ENCODE peak calls at places on chromosomes 16 and 17, in nine cellular contexts. One of them, this sample, is unnamed.

GRCh38 chr17:1516403-1517161 is at the start of gene INPP5K:
- DNase-seq in neural progenitor cell: peak; percentile 98
- DNase-seq in lower lobe of right lung: peak; percentile 99
- DNase-seq in spleen: peak; percentile 100
- DNase-seq in astrocyte of the spinal cord: peak; percentile 98
- DNase-seq in MV-4-11: peak; percentile 98
- DNase-seq in activated CD8-positive, alpha-beta memory T cell treated with anti-CD3 and anti-CD28 coated beads for 1 hour: peak; percentile 95
- DNase-seq in left colon: peak; percentile 99
- DNase-seq in T-helper 2 cell: peak; percentile 97
- DNase-seq in this sample: peak; percentile 99

GRCh38 chr16:52976539-52977167 is 76.0 kb downstream of the CHD9NB start:
- DNase-seq in MV-4-11: no peak
- DNase-seq in astrocyte of the spinal cord: peak; percentile 1
- DNase-seq in left colon: no peak
- DNase-seq in activated CD8-positive, alpha-beta memory T cell treated with anti-CD3 and anti-CD28 coated beads for 1 hour: no peak
- DNase-seq in T-helper 2 cell: no peak
- DNase-seq in neural progenitor cell: peak; percentile 30
- DNase-seq in spleen: no peak
- DNase-seq in lower lobe of right lung: no peak
- DNase-seq in this sample: peak; percentile 37

GRCh38 chr16:88874938-88875599 is 8.6 kb upstream of the PABPN1L start:
- DNase-seq in T-helper 2 cell: no peak
- DNase-seq in left colon: no peak
- DNase-seq in spleen: no peak
- DNase-seq in MV-4-11: no peak
- DNase-seq in lower lobe of right lung: no peak
- DNase-seq in activated CD8-positive, alpha-beta memory T cell treated with anti-CD3 and anti-CD28 coated beads for 1 hour: no peak
- DNase-seq in neural progenitor cell: no peak
- DNase-seq in astrocyte of the spinal cord: no peak
- DNase-seq in this sample: no peak

GRCh38 chr17:64259922-64260321 is 3.1 kb downstream of the TEX2 start:
- DNase-seq in activated CD8-positive, alpha-beta memory T cell treated with anti-CD3 and anti-CD28 coated beads for 1 hour: no peak
- DNase-seq in T-helper 2 cell: no peak
- DNase-seq in astrocyte of the spinal cord: peak; percentile 23
- DNase-seq in left colon: no peak
- DNase-seq in neural progenitor cell: no peak
- DNase-seq in spleen: no peak
- DNase-seq in lower lobe of right lung: no peak
- DNase-seq in MV-4-11: no peak
- DNase-seq in this sample: no peak

GRCh38 chr16:74797414-74797813 is 22.8 kb upstream of the FA2H start:
- DNase-seq in lower lobe of right lung: no peak
- DNase-seq in neural progenitor cell: no peak
- DNase-seq in MV-4-11: no peak
- DNase-seq in T-helper 2 cell: no peak
- DNase-seq in left colon: no peak
- DNase-seq in spleen: no peak
- DNase-seq in activated CD8-positive, alpha-beta memory T cell treated with anti-CD3 and anti-CD28 coated beads for 1 hour: no peak
- DNase-seq in astrocyte of the spinal cord: no peak
- DNase-seq in this sample: no peak

GRCh38 chr17:75776399-75777242 is 8.0 kb upstream of the UNK start:
- DNase-seq in lower lobe of right lung: no peak
- DNase-seq in neural progenitor cell: no peak
- DNase-seq in astrocyte of the spinal cord: no peak
- DNase-seq in spleen: peak; percentile 43
- DNase-seq in left colon: no peak
- DNase-seq in T-helper 2 cell: peak; percentile 25
- DNase-seq in activated CD8-positive, alpha-beta memory T cell treated with anti-CD3 and anti-CD28 coated beads for 1 hour: no peak
- DNase-seq in MV-4-11: peak; percentile 43
- DNase-seq in this sample: peak; percentile 10

GRCh38 chr17:57092171-57092570 is 7.1 kb downstream of the AKAP1 start:
- DNase-seq in MV-4-11: peak; percentile 94
- DNase-seq in left colon: peak; percentile 58
- DNase-seq in T-helper 2 cell: no peak
- DNase-seq in astrocyte of the spinal cord: peak; percentile 79
- DNase-seq in activated CD8-positive, alpha-beta memory T cell treated with anti-CD3 and anti-CD28 coated beads for 1 hour: no peak
- DNase-seq in spleen: no peak
- DNase-seq in neural progenitor cell: no peak
- DNase-seq in lower lobe of right lung: no peak
- DNase-seq in this sample: peak; percentile 39

GRCh38 chr17:12133183-12133582 is 112.5 kb downstream of the MAP2K4 start:
- DNase-seq in activated CD8-positive, alpha-beta memory T cell treated with anti-CD3 and anti-CD28 coated beads for 1 hour: no peak
- DNase-seq in astrocyte of the spinal cord: no peak
- DNase-seq in lower lobe of right lung: no peak
- DNase-seq in neural progenitor cell: no peak
- DNase-seq in MV-4-11: no peak
- DNase-seq in T-helper 2 cell: no peak
- DNase-seq in spleen: no peak
- DNase-seq in left colon: no peak
- DNase-seq in this sample: no peak

GRCh38 chr17:59842901-59843652 is 49.7 kb downstream of the TUBD1 start:
- DNase-seq in neural progenitor cell: no peak
- DNase-seq in T-helper 2 cell: no peak
- DNase-seq in astrocyte of the spinal cord: peak; percentile 98
- DNase-seq in lower lobe of right lung: peak; percentile 56
- DNase-seq in MV-4-11: peak; percentile 66
- DNase-seq in left colon: peak; percentile 68
- DNase-seq in activated CD8-positive, alpha-beta memory T cell treated with anti-CD3 and anti-CD28 coated beads for 1 hour: peak; percentile 24
- DNase-seq in spleen: no peak
- DNase-seq in this sample: no peak

GRCh38 chr17:29124931-29125270 is 55.3 kb downstream of the MYO18A start:
- DNase-seq in T-helper 2 cell: no peak
- DNase-seq in MV-4-11: no peak
- DNase-seq in lower lobe of right lung: peak; percentile 91
- DNase-seq in astrocyte of the spinal cord: no peak
- DNase-seq in neural progenitor cell: no peak
- DNase-seq in activated CD8-positive, alpha-beta memory T cell treated with anti-CD3 and anti-CD28 coated beads for 1 hour: no peak
- DNase-seq in left colon: peak; percentile 80
- DNase-seq in spleen: no peak
- DNase-seq in this sample: no peak

GRCh38 chr17:4519361-4519788 is 20.7 kb downstream of the SPNS2 start:
- DNase-seq in T-helper 2 cell: no peak
- DNase-seq in lower lobe of right lung: peak; percentile 86
- DNase-seq in spleen: peak; percentile 89
- DNase-seq in activated CD8-positive, alpha-beta memory T cell treated with anti-CD3 and anti-CD28 coated beads for 1 hour: no peak
- DNase-seq in MV-4-11: no peak
- DNase-seq in neural progenitor cell: no peak
- DNase-seq in astrocyte of the spinal cord: no peak
- DNase-seq in left colon: no peak
- DNase-seq in this sample: no peak

GRCh38 chr17:8681175-8681949 is 50.8 kb upstream of the MYH10 start:
- DNase-seq in activated CD8-positive, alpha-beta memory T cell treated with anti-CD3 and anti-CD28 coated beads for 1 hour: no peak
- DNase-seq in neural progenitor cell: no peak
- DNase-seq in left colon: no peak
- DNase-seq in MV-4-11: no peak
- DNase-seq in spleen: no peak
- DNase-seq in lower lobe of right lung: no peak
- DNase-seq in T-helper 2 cell: no peak
- DNase-seq in astrocyte of the spinal cord: peak; percentile 76
- DNase-seq in this sample: no peak

GRCh38 chr16:65426484-65426883 is 304.6 kb upstream of the CDH11 start:
- DNase-seq in neural progenitor cell: no peak
- DNase-seq in left colon: no peak
- DNase-seq in spleen: no peak
- DNase-seq in astrocyte of the spinal cord: no peak
- DNase-seq in activated CD8-positive, alpha-beta memory T cell treated with anti-CD3 and anti-CD28 coated beads for 1 hour: no peak
- DNase-seq in MV-4-11: no peak
- DNase-seq in lower lobe of right lung: no peak
- DNase-seq in T-helper 2 cell: no peak
- DNase-seq in this sample: no peak

GRCh38 chr16:59698341-59698979 is 964.3 kb upstream of the GOT2 start:
- DNase-seq in left colon: no peak
- DNase-seq in T-helper 2 cell: no peak
- DNase-seq in lower lobe of right lung: no peak
- DNase-seq in neural progenitor cell: no peak
- DNase-seq in activated CD8-positive, alpha-beta memory T cell treated with anti-CD3 and anti-CD28 coated beads for 1 hour: no peak
- DNase-seq in astrocyte of the spinal cord: peak; percentile 58
- DNase-seq in MV-4-11: no peak
- DNase-seq in spleen: no peak
- DNase-seq in this sample: no peak

GRCh38 chr17:43779145-43780125 is 658 bp upstream of the DUSP3 start:
- DNase-seq in left colon: peak; percentile 38
- DNase-seq in neural progenitor cell: peak; percentile 56
- DNase-seq in astrocyte of the spinal cord: peak; percentile 40
- DNase-seq in spleen: peak; percentile 77
- DNase-seq in activated CD8-positive, alpha-beta memory T cell treated with anti-CD3 and anti-CD28 coated beads for 1 hour: no peak
- DNase-seq in T-helper 2 cell: no peak
- DNase-seq in MV-4-11: peak; percentile 91
- DNase-seq in lower lobe of right lung: no peak
- DNase-seq in this sample: no peak

GRCh38 chr17:66949501-66949900 is 15.0 kb upstream of the CACNG4 start:
- DNase-seq in spleen: peak; percentile 24
- DNase-seq in MV-4-11: no peak
- DNase-seq in T-helper 2 cell: no peak
- DNase-seq in activated CD8-positive, alpha-beta memory T cell treated with anti-CD3 and anti-CD28 coated beads for 1 hour: no peak
- DNase-seq in lower lobe of right lung: no peak
- DNase-seq in neural progenitor cell: no peak
- DNase-seq in astrocyte of the spinal cord: no peak
- DNase-seq in left colon: no peak
- DNase-seq in this sample: no peak

GRCh38 chr16:79723583-79724168 is 123.1 kb upstream of the MAF start:
- DNase-seq in lower lobe of right lung: no peak
- DNase-seq in neural progenitor cell: peak; percentile 98
- DNase-seq in astrocyte of the spinal cord: no peak
- DNase-seq in spleen: no peak
- DNase-seq in MV-4-11: no peak
- DNase-seq in T-helper 2 cell: no peak
- DNase-seq in left colon: peak; percentile 28
- DNase-seq in activated CD8-positive, alpha-beta memory T cell treated with anti-CD3 and anti-CD28 coated beads for 1 hour: no peak
- DNase-seq in this sample: no peak